ENCODE peak calls at places on chromosomes 16 and 17, in five cellular contexts. One of them, this sample, is unnamed.

GRCh38 chr16:54098247-54098646 is 188.3 kb downstream of the IRX3 start:
- DNase-seq in tibial nerve: no peak
- DNase-seq in A549: no peak
- DNase-seq in stomach: no peak
- DNase-seq in sigmoid colon: no peak
- DNase-seq in this sample: no peak

GRCh38 chr17:29617125-29617480 is 5.6 kb downstream of the CORO6 start:
- DNase-seq in tibial nerve: no peak
- DNase-seq in A549: peak; percentile 88
- DNase-seq in stomach: peak; percentile 83
- DNase-seq in sigmoid colon: peak; percentile 89
- DNase-seq in this sample: peak; percentile 90

GRCh38 chr16:81711609-81712329 is 67.3 kb upstream of the PLCG2 start:
- DNase-seq in tibial nerve: no peak
- DNase-seq in A549: peak; percentile 97
- DNase-seq in stomach: no peak
- DNase-seq in sigmoid colon: peak; percentile 81
- DNase-seq in this sample: peak; percentile 41

GRCh38 chr17:4247981-4248388 is 15.8 kb downstream of the ANKFY1 start:
- DNase-seq in tibial nerve: no peak
- DNase-seq in A549: no peak
- DNase-seq in stomach: peak; percentile 64
- DNase-seq in sigmoid colon: no peak
- DNase-seq in this sample: peak; percentile 82

GRCh38 chr16:72927199-72928088 is 120.5 kb downstream of the ZFHX3 start:
- DNase-seq in tibial nerve: no peak
- DNase-seq in A549: peak; percentile 78
- DNase-seq in stomach: no peak
- DNase-seq in sigmoid colon: peak; percentile 65
- DNase-seq in this sample: peak; percentile 20

GRCh38 chr17:79495665-79496064 is 115.2 kb downstream of the RBFOX3 start:
- DNase-seq in tibial nerve: no peak
- DNase-seq in A549: no peak
- DNase-seq in stomach: no peak
- DNase-seq in sigmoid colon: no peak
- DNase-seq in this sample: no peak

GRCh38 chr17:50177983-50178834 is 12.4 kb downstream of the SGCA start:
- DNase-seq in tibial nerve: peak; percentile 43
- DNase-seq in A549: peak; percentile 98
- DNase-seq in stomach: peak; percentile 79
- DNase-seq in sigmoid colon: peak; percentile 95
- DNase-seq in this sample: peak; percentile 79

GRCh38 chr16:20610892-20611349 is 34.8 kb upstream of the ACSM2B start:
- DNase-seq in tibial nerve: no peak
- DNase-seq in A549: no peak
- DNase-seq in stomach: no peak
- DNase-seq in sigmoid colon: no peak
- DNase-seq in this sample: no peak

GRCh38 chr16:78648517-78648916 is 549.1 kb downstream of the WWOX start:
- DNase-seq in tibial nerve: no peak
- DNase-seq in A549: no peak
- DNase-seq in stomach: peak; percentile 68
- DNase-seq in sigmoid colon: no peak
- DNase-seq in this sample: no peak

GRCh38 chr16:13439766-13440165 is 480.2 kb upstream of the ERCC4 start:
- DNase-seq in tibial nerve: no peak
- DNase-seq in A549: no peak
- DNase-seq in stomach: no peak
- DNase-seq in sigmoid colon: no peak
- DNase-seq in this sample: no peak

GRCh38 chr17:55238931-55239297 is 25.8 kb upstream of the HLF start:
- DNase-seq in tibial nerve: no peak
- DNase-seq in A549: no peak
- DNase-seq in stomach: no peak
- DNase-seq in sigmoid colon: no peak
- DNase-seq in this sample: no peak

GRCh38 chr17:28982191-28982793 is 23.5 kb downstream of the SEZ6 start:
- DNase-seq in tibial nerve: no peak
- DNase-seq in A549: no peak
- DNase-seq in stomach: no peak
- DNase-seq in sigmoid colon: no peak
- DNase-seq in this sample: peak; percentile 16

GRCh38 chr17:74691151-74691550 is 21.6 kb downstream of the CD300LF start:
- DNase-seq in tibial nerve: no peak
- DNase-seq in A549: no peak
- DNase-seq in stomach: no peak
- DNase-seq in sigmoid colon: peak; percentile 20
- DNase-seq in this sample: no peak

GRCh38 chr16:4687946-4688673 is 5.3 kb upstream of the NUDT16L1 start:
- DNase-seq in tibial nerve: no peak
- DNase-seq in A549: no peak
- DNase-seq in stomach: no peak
- DNase-seq in sigmoid colon: peak; percentile 66
- DNase-seq in this sample: no peak

GRCh38 chr17:74176546-74177001 is 26.9 kb upstream of the RPL38 start:
- DNase-seq in tibial nerve: peak; percentile 30
- DNase-seq in A549: peak; percentile 74
- DNase-seq in stomach: peak; percentile 63
- DNase-seq in sigmoid colon: no peak
- DNase-seq in this sample: peak; percentile 68

GRCh38 chr17:55067697-55068439 is 99.3 kb downstream of the STXBP4 start:
- DNase-seq in tibial nerve: no peak
- DNase-seq in A549: no peak
- DNase-seq in stomach: no peak
- DNase-seq in sigmoid colon: no peak
- DNase-seq in this sample: no peak

DNA sequence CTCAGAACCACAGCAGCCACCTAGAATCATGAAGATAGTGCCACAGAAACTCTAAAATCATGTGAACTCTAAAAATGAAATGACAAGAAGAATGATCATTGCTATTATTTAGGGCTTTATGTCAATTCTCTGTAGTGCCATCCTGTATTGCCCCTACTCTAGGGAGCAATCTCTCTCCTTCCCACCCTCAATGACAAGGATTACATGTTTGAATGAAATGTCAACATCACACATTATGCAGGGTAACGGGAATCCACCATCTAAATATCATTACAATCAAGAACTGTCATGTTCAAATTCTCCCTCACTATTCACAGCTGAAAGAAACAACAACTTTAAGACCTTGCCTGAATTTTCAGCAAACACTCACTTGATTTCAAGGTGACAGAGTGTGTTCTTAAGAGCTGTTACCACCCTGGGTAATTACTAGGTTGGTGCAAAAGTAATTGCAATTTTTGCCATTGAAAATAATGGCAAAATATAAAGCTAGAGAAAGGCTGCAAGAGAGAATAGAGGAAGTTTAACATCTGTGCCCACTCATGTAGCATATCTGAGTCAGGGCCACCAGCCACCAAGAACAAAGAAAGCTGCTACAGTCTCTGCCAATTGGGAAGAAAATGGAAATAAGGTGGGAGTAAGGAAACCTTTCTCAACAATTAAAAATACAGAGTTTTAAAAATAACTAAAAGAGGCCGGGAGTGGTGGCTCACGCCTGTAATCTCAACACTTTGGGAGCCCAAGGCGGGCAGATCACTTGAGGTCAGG is 112.8 kb upstream of the PSMD7 start:
- DNase-seq in tibial nerve: no peak
- DNase-seq in A549: no peak
- DNase-seq in stomach: no peak
- DNase-seq in sigmoid colon: no peak
- DNase-seq in this sample: no peak
- TF ChIP-seq EP300 in tibial nerve: no peak
- TF ChIP-seq EP300 in A549: no peak
- TF ChIP-seq EP300 in stomach: no peak
- TF ChIP-seq EP300 in sigmoid colon: no peak
- TF ChIP-seq EP300 in this sample: no peak

DNA sequence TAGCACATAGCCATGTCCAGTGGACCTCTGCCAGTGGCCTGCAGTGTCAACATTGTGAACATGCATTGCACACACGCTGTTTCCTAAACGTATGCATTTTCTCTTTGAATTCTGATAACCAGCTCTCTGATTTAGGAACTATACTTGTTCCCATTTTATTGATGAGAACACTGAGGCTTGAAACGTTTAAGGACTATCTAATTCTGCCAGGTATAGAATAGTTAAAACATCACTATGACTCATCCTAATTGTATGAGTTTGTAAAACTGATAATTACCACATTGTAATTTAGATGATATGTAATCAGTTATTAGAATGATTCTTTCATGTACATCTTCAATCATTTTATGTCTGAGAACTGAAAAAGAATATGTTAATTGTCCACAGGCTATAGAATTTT is 3.1 kb downstream of the BEAN1 start:
- DNase-seq in tibial nerve: no peak
- DNase-seq in A549: no peak
- DNase-seq in stomach: no peak
- DNase-seq in sigmoid colon: no peak
- DNase-seq in this sample: no peak
- TF ChIP-seq EP300 in tibial nerve: no peak
- TF ChIP-seq EP300 in A549: no peak
- TF ChIP-seq EP300 in stomach: no peak
- TF ChIP-seq EP300 in sigmoid colon: no peak
- TF ChIP-seq EP300 in this sample: no peak

GRCh38 chr16:51391798-51392511 is 240.9 kb upstream of the SALL1 start:
- DNase-seq in tibial nerve: no peak
- DNase-seq in A549: no peak
- DNase-seq in stomach: no peak
- DNase-seq in sigmoid colon: no peak
- DNase-seq in this sample: no peak
- TF ChIP-seq EP300 in tibial nerve: no peak
- TF ChIP-seq EP300 in A549: no peak
- TF ChIP-seq EP300 in stomach: no peak
- TF ChIP-seq EP300 in sigmoid colon: no peak
- TF ChIP-seq EP300 in this sample: no peak

GRCh38 chr17:71458322-71458721 is 662.5 kb upstream of the SOX9 start:
- DNase-seq in tibial nerve: no peak
- DNase-seq in A549: no peak
- DNase-seq in stomach: no peak
- DNase-seq in sigmoid colon: no peak
- DNase-seq in this sample: no peak

GRCh38 chr17:71455219-71455618 is 665.6 kb upstream of the SOX9 start:
- DNase-seq in tibial nerve: no peak
- DNase-seq in A549: no peak
- DNase-seq in stomach: no peak
- DNase-seq in sigmoid colon: no peak
- DNase-seq in this sample: no peak

GRCh38 chr17:71453876-71454422 is 666.9 kb upstream of the SOX9 start:
- DNase-seq in tibial nerve: no peak
- DNase-seq in A549: no peak
- DNase-seq in stomach: no peak
- DNase-seq in sigmoid colon: no peak
- DNase-seq in this sample: no peak
- TF ChIP-seq EP300 in tibial nerve: no peak
- TF ChIP-seq EP300 in A549: no peak
- TF ChIP-seq EP300 in stomach: no peak
- TF ChIP-seq EP300 in sigmoid colon: no peak
- TF ChIP-seq EP300 in this sample: no peak

GRCh38 chr16:85430523-85431381 is 182.4 kb upstream of the GSE1 start:
- DNase-seq in tibial nerve: no peak
- DNase-seq in A549: no peak
- DNase-seq in stomach: no peak
- DNase-seq in sigmoid colon: peak; percentile 61
- DNase-seq in this sample: peak; percentile 7
- TF ChIP-seq EP300 in tibial nerve: no peak
- TF ChIP-seq EP300 in A549: no peak
- TF ChIP-seq EP300 in stomach: no peak
- TF ChIP-seq EP300 in sigmoid colon: no peak
- TF ChIP-seq EP300 in this sample: no peak

GRCh38 chr17:12398636-12399035 is 267.1 kb upstream of the MYOCD start:
- DNase-seq in tibial nerve: no peak
- DNase-seq in A549: peak; percentile 41
- DNase-seq in stomach: no peak
- DNase-seq in sigmoid colon: no peak
- DNase-seq in this sample: no peak
- TF ChIP-seq EP300 in tibial nerve: no peak
- TF ChIP-seq EP300 in A549: no peak
- TF ChIP-seq EP300 in stomach: peak; percentile 90
- TF ChIP-seq EP300 in sigmoid colon: peak; percentile 99
- TF ChIP-seq EP300 in this sample: peak; percentile 92